ENCODE peak calls at places on chromosomes 3 and 15, in ten cellular contexts. Q is GM12864; X is PC-3; P is CD8-positive, alpha-beta T cell; Y is choroid plexus epithelial cell; M is HCT116; W is MM.1S; C is stomach; J is suprapubic skin; A is lower lobe of right lung. U is an unnamed sample.

GRCh38 chr15:101183926-101184305 is 67.9 kb downstream of the CHSY1 start:
- DNase-seq in Q (no peak), X (no peak), P (no peak), Y (no peak), M (no peak), W (no peak), C (no peak), J (no peak), A (no peak), U (no peak)

GRCh38 chr3:8713901-8714759 is 19.5 kb upstream of the CAV3 start:
- DNase-seq in Q (no peak), X (no peak), P (no peak), Y (peak), M (peak), W (no peak), C (no peak), J (no peak), A (no peak), U (no peak)

GRCh38 chr3:14238356-14238755 is 59.7 kb downstream of the LSM3 start:
- DNase-seq in Q (no peak), X (no peak), P (no peak), Y (no peak), M (no peak), W (no peak), C (no peak), J (no peak), A (no peak), U (no peak)

GRCh38 chr3:155637567-155637966 is 107.3 kb downstream of the PLCH1 start:
- DNase-seq in Q (no peak), X (no peak), P (no peak), Y (no peak), M (no peak), W (no peak), C (no peak), J (no peak), A (no peak), U (no peak)

GRCh38 chr3:7504886-7505775 is 644.2 kb downstream of the GRM7 start:
- DNase-seq in Q (no peak), X (peak), P (no peak), Y (peak), M (peak), W (no peak), C (no peak), J (no peak), A (no peak), U (peak)

GRCh38 chr3:56862352-56863062 is 60.8 kb upstream of the ARHGEF3 start:
- DNase-seq in Q (no peak), X (peak), P (no peak), Y (peak), M (no peak), W (no peak), C (no peak), J (no peak), A (no peak), U (peak)

GRCh38 chr15:72859023-72859756 is 75.6 kb upstream of the ADPGK start:
- DNase-seq in Q (no peak), X (no peak), P (no peak), Y (no peak), M (no peak), W (no peak), C (no peak), J (no peak), A (no peak), U (no peak)

GRCh38 chr3:18097989-18098388 is 327.1 kb downstream of the SATB1 start:
- DNase-seq in Q (no peak), X (no peak), P (no peak), Y (no peak), M (no peak), W (no peak), C (no peak), J (no peak), A (no peak), U (no peak)

GRCh38 chr3:4980229-4981159 is 1.3 kb downstream of the BHLHE40 start:
- DNase-seq in Q (no peak), X (peak), P (peak), Y (peak), M (peak), W (peak), C (peak), J (peak), A (peak), U (peak)

GRCh38 chr3:44555753-44556152 is 760 bp downstream of the ZKSCAN7 start:
- DNase-seq in Q (no peak), X (no peak), P (no peak), Y (peak), M (no peak), W (no peak), C (no peak), J (no peak), A (no peak), U (peak)

GRCh38 chr3:50249459-50249858 is 13.5 kb downstream of the GNAI2 start:
- DNase-seq in Q (no peak), X (no peak), P (no peak), Y (no peak), M (no peak), W (no peak), C (no peak), J (no peak), A (no peak), U (no peak)

GRCh38 chr3:50245831-50246516 is 10.0 kb downstream of the GNAI2 start:
- DNase-seq in Q (peak), X (peak), P (peak), Y (peak), M (no peak), W (peak), C (peak), J (peak), A (peak), U (peak)

GRCh38 chr3:50245251-50245745 is 9.3 kb downstream of the GNAI2 start:
- DNase-seq in Q (no peak), X (no peak), P (no peak), Y (no peak), M (no peak), W (no peak), C (no peak), J (no peak), A (no peak), U (no peak)

GRCh38 chr3:50248387-50248786 is 12.4 kb downstream of the GNAI2 start:
- DNase-seq in Q (no peak), X (peak), P (no peak), Y (no peak), M (no peak), W (no peak), C (peak), J (peak), A (no peak), U (no peak)

GRCh38 chr3:50246517-50246954 is 10.5 kb downstream of the GNAI2 start:
- DNase-seq in Q (no peak), X (peak), P (peak), Y (peak), M (peak), W (peak), C (no peak), J (no peak), A (peak), U (peak)
- H3K4me3 ChIP-seq in Q (peak), X (peak), P (peak), Y (peak), M (peak), W (peak), C (peak), J (peak), A (peak), U (no peak)

GRCh38 chr3:39383913-39384664 is 919 bp downstream of the SLC25A38 start:
- DNase-seq in Q (peak), X (peak), P (peak), Y (peak), M (peak), W (peak), C (peak), J (peak), A (peak), U (peak)

GRCh38 chr3:39384665-39385000 is 1.5 kb downstream of the SLC25A38 start:
- DNase-seq in Q (no peak), X (no peak), P (no peak), Y (no peak), M (no peak), W (no peak), C (no peak), J (no peak), A (no peak), U (no peak)

GRCh38 chr3:39385456-39386098 is 2.4 kb downstream of the SLC25A38 start:
- DNase-seq in Q (no peak), X (no peak), P (no peak), Y (no peak), M (no peak), W (no peak), C (no peak), J (no peak), A (no peak), U (no peak)

GRCh38 chr3:39381432-39381831 is 1.7 kb upstream of the SLC25A38 start:
- DNase-seq in Q (no peak), X (no peak), P (no peak), Y (no peak), M (no peak), W (no peak), C (no peak), J (no peak), A (no peak), U (no peak)

DNA sequence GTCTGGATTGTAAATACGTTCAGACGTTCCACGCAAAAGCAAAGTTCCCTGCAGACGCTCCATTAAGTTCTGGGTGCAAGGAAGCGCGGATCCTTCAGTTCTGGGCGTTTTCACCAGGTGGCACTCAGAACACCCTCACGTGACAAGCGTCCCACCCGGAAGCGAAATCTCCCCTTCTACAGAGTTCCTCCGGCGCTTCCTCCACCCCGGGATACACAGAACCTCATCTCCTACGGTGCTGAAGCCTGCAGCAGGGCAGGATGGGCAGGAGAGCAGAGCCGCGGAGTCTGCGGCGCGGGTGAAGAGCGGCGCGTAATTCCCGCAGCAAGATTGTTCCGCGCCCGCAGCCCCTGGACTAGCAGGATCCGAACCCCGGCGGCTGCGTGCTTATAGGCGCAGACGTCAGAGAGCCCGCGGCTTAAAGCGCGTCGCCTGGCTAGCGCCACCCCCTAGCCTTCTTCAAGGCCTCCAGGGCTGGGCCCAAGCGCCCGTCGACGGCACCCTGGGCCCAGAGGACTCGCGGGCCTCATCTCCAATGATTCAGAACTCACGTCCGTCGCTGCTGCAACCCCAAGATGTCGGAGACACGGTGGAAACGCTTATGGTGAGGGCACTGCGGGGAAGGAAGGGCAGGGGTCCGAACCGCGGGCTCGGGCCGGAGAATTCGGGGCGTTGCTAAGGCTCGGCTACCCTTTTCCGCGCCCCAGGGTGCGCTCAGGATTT is at the start of gene SLC25A38:
- DNase-seq in Q (peak), X (peak), P (peak), Y (peak), M (peak), W (peak), C (peak), J (peak), A (peak), U (peak)
- TF ChIP-seq CTCF in Q (peak), X (peak), P (peak), Y (peak), M (peak), W (peak), C (peak), J (no peak), A (peak), U (peak)

GRCh38 chr3:120088622-120089021 is 5.6 kb downstream of the GSK3B start:
- DNase-seq in Q (no peak), X (no peak), P (no peak), Y (no peak), M (no peak), W (no peak), C (no peak), J (no peak), A (no peak), U (no peak)

GRCh38 chr3:120092444-120092843 is 1.8 kb downstream of the GSK3B start:
- DNase-seq in Q (no peak), X (peak), P (no peak), Y (no peak), M (no peak), W (no peak), C (no peak), J (no peak), A (no peak), U (no peak)

GRCh38 chr3:120093119-120093922 is 926 bp downstream of the GSK3B start:
- DNase-seq in Q (peak), X (peak), P (peak), Y (peak), M (peak), W (no peak), C (no peak), J (no peak), A (no peak), U (peak)

GRCh38 chr3:120090422-120090821 is 3.8 kb downstream of the GSK3B start:
- DNase-seq in Q (no peak), X (no peak), P (no peak), Y (no peak), M (no peak), W (no peak), C (no peak), J (no peak), A (no peak), U (no peak)

GRCh38 chr3:120089089-120089488 is 5.2 kb downstream of the GSK3B start:
- DNase-seq in Q (no peak), X (no peak), P (no peak), Y (no peak), M (no peak), W (no peak), C (no peak), J (no peak), A (no peak), U (no peak)
- H3K4me3 ChIP-seq in Q (no peak), X (peak), P (no peak), Y (no peak), M (no peak), W (no peak), C (no peak), J (no peak), A (no peak), U (no peak)

GRCh38 chr3:127457094-127457475 is 133.4 kb downstream of the TPRA1 start:
- DNase-seq in Q (no peak), X (peak), P (no peak), Y (peak), M (no peak), W (no peak), C (peak), J (peak), A (no peak), U (peak)
- TF ChIP-seq CTCF in Q (no peak), X (no peak), P (no peak), Y (no peak), M (no peak), W (no peak), C (no peak), J (no peak), A (no peak), U (no peak)

DNA sequence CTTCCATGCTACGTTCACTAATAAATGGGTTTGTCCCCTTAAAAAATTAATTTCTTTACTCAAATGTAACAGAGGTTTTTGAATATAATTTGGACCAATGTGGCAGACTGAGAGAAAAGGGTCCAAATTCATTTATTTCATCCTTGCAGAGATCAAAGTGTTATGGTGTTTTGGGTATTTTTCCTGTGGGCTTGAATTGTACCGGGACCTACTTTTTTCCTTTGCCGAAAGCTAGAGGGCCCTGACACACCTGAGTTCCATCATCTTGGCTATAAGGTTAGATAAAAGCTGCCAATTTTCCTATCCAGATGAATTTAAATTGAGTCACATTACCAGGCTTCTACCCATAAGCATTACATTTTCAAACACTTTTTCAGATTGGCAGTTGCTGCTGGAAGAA is 893 bp downstream of the CCNB2 start:
- DNase-seq in Q (no peak), X (peak), P (no peak), Y (no peak), M (no peak), W (peak), C (no peak), J (no peak), A (no peak), U (no peak)
- H3K4me3 ChIP-seq in Q (peak), X (peak), P (no peak), Y (peak), M (peak), W (peak), C (peak), J (peak), A (peak), U (peak)

GRCh38 chr15:78149805-78150751 is 916 bp downstream of the IDH3A start:
- DNase-seq in Q (no peak), X (peak), P (no peak), Y (peak), M (no peak), W (peak), C (no peak), J (peak), A (no peak), U (peak)

GRCh38 chr15:78147566-78147965 is 1.6 kb upstream of the IDH3A start:
- DNase-seq in Q (no peak), X (no peak), P (no peak), Y (no peak), M (no peak), W (no peak), C (peak), J (peak), A (no peak), U (no peak)

GRCh38 chr15:78146437-78147154 is 2.6 kb upstream of the IDH3A start:
- DNase-seq in Q (no peak), X (no peak), P (no peak), Y (no peak), M (no peak), W (no peak), C (peak), J (no peak), A (no peak), U (no peak)

GRCh38 chr15:78149068-78149804 is at the start of gene IDH3A:
- DNase-seq in Q (peak), X (peak), P (peak), Y (peak), M (peak), W (peak), C (peak), J (peak), A (peak), U (peak)

GRCh38 chr15:78148392-78149067 is 632 bp upstream of the IDH3A start:
- DNase-seq in Q (no peak), X (no peak), P (no peak), Y (peak), M (no peak), W (no peak), C (peak), J (peak), A (no peak), U (no peak)
- TF ChIP-seq CTCF in Q (no peak), X (no peak), P (no peak), Y (no peak), M (no peak), W (no peak), C (no peak), J (no peak), A (no peak), U (no peak)

U was measured in astrocyte of the spinal cord.